ENCODE peak calls at places on chromosomes 1 and 21, in six cellular contexts. A, O, J, T, H and C are unnamed samples.
A peak's percentile ranks its signal among the peaks of the same experiment; 100 is the strongest.

GRCh38 chr1:1150100-1150499 is 23.6 kb upstream of the TTLL10 start:
- DNase-seq in T (no peak), J (no peak), O (no peak), A (no peak), H (no peak), C (no peak)

GRCh38 chr1:22418852-22419480 is 32.7 kb upstream of the ZBTB40 start:
- DNase-seq in T (no peak), H (no peak), O (peak; percentile 65), J (no peak), A (no peak), C (no peak)

GRCh38 chr1:224495861-224496260 is 61.3 kb upstream of the WDR26 start:
- DNase-seq in J (no peak), A (no peak), O (no peak), H (no peak), T (no peak), C (no peak)

GRCh38 chr1:113452921-113453770 is 62.8 kb downstream of the MAGI3 start:
- DNase-seq in H (no peak), A (no peak), O (peak; percentile 41), J (no peak), T (no peak), C (no peak)

GRCh38 chr1:184838374-184838995 is 83.8 kb upstream of the EDEM3 start:
- DNase-seq in H (no peak), T (peak; percentile 87), J (no peak), O (no peak), A (peak; percentile 52), C (peak; percentile 55)

GRCh38 chr1:29579821-29580425 is 343.6 kb downstream of the PTPRU start:
- DNase-seq in J (no peak), O (no peak), H (no peak), T (peak; percentile 68), A (no peak), C (no peak)

GRCh38 chr21:35933466-35933865 is 126.9 kb downstream of the SETD4 start:
- DNase-seq in J (no peak), A (no peak), T (peak; percentile 94), H (peak; percentile 81), O (peak; percentile 57), C (no peak)

GRCh38 chr1:116165572-116165971 is 54.4 kb downstream of the MAB21L3 start:
- DNase-seq in O (no peak), T (no peak), H (no peak), A (no peak), J (no peak), C (no peak)

GRCh38 chr1:220516722-220517042 is 11.3 kb upstream of the MARK1 start:
- DNase-seq in J (no peak), O (no peak), A (no peak), H (no peak), T (no peak), C (no peak)

GRCh38 chr1:177748080-177748801 is 221.6 kb downstream of the SEC16B start:
- DNase-seq in H (no peak), T (no peak), J (no peak), A (no peak), O (no peak), C (no peak)

GRCh38 chr1:161238039-161238473 is at the start of gene NR1I3:
- DNase-seq in J (no peak), O (no peak), A (no peak), H (no peak), T (no peak), C (no peak)

GRCh38 chr21:29237110-29238051 is 61.3 kb upstream of the BACH1 start:
- DNase-seq in O (no peak), A (no peak), J (no peak), H (no peak), T (no peak), C (no peak)

GRCh38 chr1:154951901-154952657 is 3.8 kb downstream of the PBXIP1 start:
- DNase-seq in T (no peak), J (no peak), H (no peak), A (no peak), O (no peak), C (no peak)

GRCh38 chr1:65429806-65430205 is 9.3 kb downstream of the LEPR start:
- DNase-seq in H (no peak), J (no peak), T (no peak), O (no peak), A (no peak), C (no peak)

GRCh38 chr1:147497826-147498225 is 43.5 kb upstream of the BCL9 start:
- DNase-seq in J (no peak), H (no peak), O (no peak), T (no peak), A (no peak), C (no peak)

GRCh38 chr1:44661786-44662682 is 12.2 kb downstream of the TMEM53 start:
- DNase-seq in H (no peak), A (no peak), J (no peak), T (no peak), O (no peak), C (no peak)

GRCh38 chr1:17089496-17089895 is 29.8 kb downstream of the PADI2 start:
- DNase-seq in J (no peak), A (peak; percentile 90), O (no peak), T (no peak), H (peak; percentile 75), C (no peak)

GRCh38 chr1:16212251-16212961 is at the start of gene ARHGEF19:
- DNase-seq in A (no peak), T (no peak), J (no peak), H (no peak), O (peak; percentile 82), C (no peak)

GRCh38 chr1:31799895-31800676 is 15.7 kb downstream of the SPOCD1 start:
- DNase-seq in A (peak; percentile 32), H (peak; percentile 43), J (no peak), O (no peak), T (peak; percentile 80), C (no peak)

GRCh38 chr1:193110246-193110645 is 5.0 kb upstream of the GLRX2 start:
- DNase-seq in O (no peak), T (no peak), H (no peak), A (no peak), J (no peak), C (no peak)

GRCh38 chr1:103218821-103219220 is 110.5 kb upstream of the COL11A1 start:
- DNase-seq in T (no peak), H (no peak), J (no peak), A (no peak), O (no peak), C (no peak)

GRCh38 chr1:226602186-226603029 is 53.8 kb downstream of the STUM start:
- DNase-seq in T (peak; percentile 92), H (peak; percentile 85), O (no peak), J (no peak), A (no peak), C (no peak)

GRCh38 chr1:2956571-2956970 is 64.7 kb upstream of the ACTRT2 start:
- DNase-seq in A (no peak), J (peak; percentile 67), H (no peak), T (no peak), O (no peak), C (peak; percentile 11)

GRCh38 chr1:15345711-15346355 is 63.9 kb upstream of the EFHD2 start:
- DNase-seq in H (peak; percentile 71), J (no peak), A (no peak), O (no peak), T (peak; percentile 93), C (peak; percentile 41)

GRCh38 chr1:9890224-9890731 is 19.8 kb downstream of the CTNNBIP1 start:
- DNase-seq in A (no peak), O (peak; percentile 50), T (no peak), J (no peak), H (no peak), C (no peak)

GRCh38 chr1:88371396-88371795 is 312.7 kb upstream of the PKN2 start:
- DNase-seq in A (no peak), J (no peak), H (no peak), T (no peak), O (no peak), C (no peak)

GRCh38 chr1:15501208-15502032 is 22.6 kb downstream of the CASP9 start:
- DNase-seq in T (no peak), J (peak; percentile 30), A (peak; percentile 54), O (peak; percentile 73), H (no peak), C (no peak)

GRCh38 chr1:8661185-8662110 is 156.0 kb downstream of the RERE start:
- DNase-seq in J (no peak), O (peak; percentile 40), A (no peak), H (peak; percentile 71), T (no peak), C (no peak)

GRCh38 chr1:182869241-182869666 is 30.1 kb downstream of the DHX9 start:
- DNase-seq in O (peak; percentile 82), J (no peak), H (no peak), T (no peak), A (no peak), C (no peak)

GRCh38 chr1:227938911-227939790 is 8.6 kb downstream of the WNT9A start:
- DNase-seq in T (peak; percentile 83), A (peak; percentile 35), J (no peak), H (peak; percentile 51), O (no peak), C (no peak)

GRCh38 chr1:110630770-110631663 is 24.9 kb upstream of the KCNA2 start:
- DNase-seq in A (peak; percentile 81), J (peak; percentile 8), O (peak; percentile 80), H (peak; percentile 81), T (peak; percentile 93), C (no peak)

GRCh38 chr1:27150641-27151040 is 4.3 kb downstream of the SLC9A1 start:
- DNase-seq in J (no peak), A (no peak), O (no peak), T (no peak), H (no peak), C (no peak)

GRCh38 chr21:46610018-46610701 is 5.3 kb upstream of the S100B start:
- DNase-seq in J (no peak), T (no peak), A (no peak), H (no peak), O (no peak), C (no peak)

GRCh38 chr1:183604048-183604808 is 14.0 kb upstream of the NCF2 start:
- DNase-seq in T (no peak), J (peak; percentile 18), A (no peak), O (peak; percentile 11), H (no peak), C (peak; percentile 87)

GRCh38 chr1:92707709-92708108 is 77.2 kb downstream of the EVI5 start:
- DNase-seq in O (no peak), T (no peak), J (no peak), H (no peak), A (no peak), C (no peak)

GRCh38 chr1:222066539-222066938 is 324.6 kb upstream of the DUSP10 start:
- DNase-seq in H (no peak), O (no peak), J (no peak), T (no peak), A (no peak), C (no peak)

GRCh38 chr1:210910020-210910575 is 223.8 kb downstream of the KCNH1 start:
- DNase-seq in A (no peak), H (no peak), T (no peak), J (no peak), O (no peak), C (no peak)